ENCODE peak calls at places on chromosomes 1 and 21, in six cellular contexts. T, W, F, D, H and I are unnamed samples.
A peak's percentile ranks its signal among the peaks of the same experiment; 100 is the strongest.

GRCh38 chr1:28926629-28927441 is 12.5 kb downstream of the EPB41 start:
- DNase-seq in W (peak; percentile 72), T (no peak), H (no peak), F (peak; percentile 52), D (no peak), I (no peak)

GRCh38 chr1:222787746-222788145 is 27.1 kb upstream of the DISP1 start:
- DNase-seq in H (no peak), D (no peak), F (no peak), W (no peak), T (no peak), I (no peak)

GRCh38 chr1:119582801-119583200 is 65.3 kb downstream of the ZNF697 start:
- DNase-seq in W (peak; percentile 14), D (peak; percentile 75), H (peak; percentile 64), T (peak; percentile 67), F (peak; percentile 82), I (peak; percentile 56)

GRCh38 chr1:65527211-65527610 is 106.7 kb downstream of the LEPR start:
- DNase-seq in D (peak; percentile 45), W (peak; percentile 24), H (no peak), T (no peak), F (peak; percentile 56), I (no peak)

GRCh38 chr1:181675625-181676024 is 192.3 kb downstream of the CACNA1E start:
- DNase-seq in W (no peak), H (no peak), F (no peak), D (no peak), T (no peak), I (no peak)

GRCh38 chr21:32611471-32611997 is 643 bp downstream of the CFAP298 start:
- DNase-seq in W (peak; percentile 61), H (peak; percentile 57), T (peak; percentile 18), F (peak; percentile 17), D (peak; percentile 21), I (peak; percentile 59)

GRCh38 chr1:241265428-241265827 is 91.6 kb downstream of the RGS7 start:
- DNase-seq in D (no peak), T (no peak), F (no peak), H (no peak), W (no peak), I (no peak)

GRCh38 chr1:58885998-58886397 is 102.2 kb upstream of the JUN start:
- DNase-seq in T (no peak), D (peak; percentile 67), F (no peak), W (no peak), H (no peak), I (no peak)

GRCh38 chr1:235503333-235504121 is 725 bp downstream of the B3GALNT2 start:
- DNase-seq in F (peak; percentile 52), T (peak; percentile 64), D (peak; percentile 76), W (peak; percentile 42), H (peak; percentile 77), I (peak; percentile 63)

GRCh38 chr1:243623831-243624230 is 226.2 kb downstream of the AKT3 start:
- DNase-seq in F (peak; percentile 33), D (no peak), T (no peak), W (no peak), H (no peak), I (no peak)

GRCh38 chr1:46691997-46692790 is 20.5 kb downstream of the TEX38 start:
- DNase-seq in D (no peak), T (no peak), H (no peak), W (no peak), F (peak; percentile 46), I (no peak)

GRCh38 chr1:233440952-233441401 is 113.5 kb downstream of the MAP3K21 start:
- DNase-seq in D (peak; percentile 90), T (peak; percentile 68), H (peak; percentile 80), F (peak; percentile 74), W (peak; percentile 48), I (no peak)

GRCh38 chr21:36948686-36949085 is 17.8 kb downstream of the HLCS start:
- DNase-seq in F (peak; percentile 58), T (no peak), H (no peak), W (no peak), D (no peak), I (no peak)

GRCh38 chr1:173508541-173508940 is 31.4 kb downstream of the PRDX6 start:
- DNase-seq in T (no peak), H (no peak), W (no peak), F (no peak), D (no peak), I (no peak)

GRCh38 chr1:216246577-216246976 is 176.7 kb downstream of the USH2A start:
- DNase-seq in H (no peak), D (no peak), T (no peak), F (no peak), W (no peak), I (no peak)

GRCh38 chr1:95311006-95311405 is 77.0 kb downstream of the RWDD3 start:
- DNase-seq in D (no peak), T (no peak), H (no peak), F (no peak), W (no peak), I (no peak)

GRCh38 chr1:111967067-111967690 is 22.3 kb downstream of the KCND3 start:
- DNase-seq in F (no peak), T (no peak), D (no peak), W (no peak), H (peak; percentile 68), I (no peak)

GRCh38 chr1:19177811-19178210 is 32.3 kb downstream of the UBR4 start:
- DNase-seq in D (no peak), F (no peak), H (no peak), W (no peak), T (no peak), I (no peak)

GRCh38 chr1:246279402-246279801 is 227.7 kb downstream of the SMYD3 start:
- DNase-seq in F (no peak), W (no peak), D (no peak), T (no peak), H (no peak), I (no peak)

GRCh38 chr1:230940848-230941247 is 37.8 kb downstream of the TTC13 start:
- DNase-seq in H (no peak), W (no peak), T (no peak), D (no peak), F (peak; percentile 15), I (no peak)

GRCh38 chr1:38328278-38329035 is 281.9 kb upstream of the POU3F1 start:
- DNase-seq in W (no peak), H (no peak), F (no peak), D (no peak), T (no peak), I (no peak)

GRCh38 chr1:117674521-117675400 is 68.9 kb downstream of the TENT5C start:
- DNase-seq in T (peak; percentile 50), F (peak; percentile 58), W (peak; percentile 68), D (peak; percentile 45), H (no peak), I (no peak)

GRCh38 chr1:110155878-110156522 is 5.7 kb downstream of the SLC6A17 start:
- DNase-seq in W (peak; percentile 68), T (peak; percentile 45), H (peak; percentile 90), F (peak; percentile 74), D (peak; percentile 56), I (no peak)

GRCh38 chr1:54220004-54220811 is 20.2 kb downstream of the MRPL37 start:
- DNase-seq in H (peak; percentile 53), F (peak; percentile 58), D (no peak), W (no peak), T (no peak), I (peak; percentile 36)

GRCh38 chr1:162360874-162361260 is 15.8 kb downstream of the SPATA46 start:
- DNase-seq in H (no peak), T (no peak), F (no peak), D (no peak), W (no peak), I (no peak)

GRCh38 chr1:162359523-162360236 is 17.0 kb downstream of the SPATA46 start:
- DNase-seq in F (no peak), T (no peak), W (no peak), H (no peak), D (no peak), I (no peak)

GRCh38 chr1:162360237-162360873 is 16.3 kb downstream of the SPATA46 start:
- DNase-seq in D (no peak), T (no peak), F (no peak), H (no peak), W (no peak), I (no peak)

GRCh38 chr1:162358928-162359327 is 17.7 kb downstream of the SPATA46 start:
- DNase-seq in H (no peak), F (no peak), D (no peak), W (no peak), T (no peak), I (no peak)

GRCh38 chr1:162357681-162358266 is 18.9 kb downstream of the SPATA46 start:
- DNase-seq in T (peak; percentile 51), F (peak; percentile 63), W (no peak), D (peak; percentile 80), H (peak; percentile 56), I (no peak)
- TF ChIP-seq CTCF in T (peak; percentile 68), F (peak; percentile 53), W (peak; percentile 45), D (peak; percentile 83), H (peak; percentile 68), I (peak; percentile 63)

DNA sequence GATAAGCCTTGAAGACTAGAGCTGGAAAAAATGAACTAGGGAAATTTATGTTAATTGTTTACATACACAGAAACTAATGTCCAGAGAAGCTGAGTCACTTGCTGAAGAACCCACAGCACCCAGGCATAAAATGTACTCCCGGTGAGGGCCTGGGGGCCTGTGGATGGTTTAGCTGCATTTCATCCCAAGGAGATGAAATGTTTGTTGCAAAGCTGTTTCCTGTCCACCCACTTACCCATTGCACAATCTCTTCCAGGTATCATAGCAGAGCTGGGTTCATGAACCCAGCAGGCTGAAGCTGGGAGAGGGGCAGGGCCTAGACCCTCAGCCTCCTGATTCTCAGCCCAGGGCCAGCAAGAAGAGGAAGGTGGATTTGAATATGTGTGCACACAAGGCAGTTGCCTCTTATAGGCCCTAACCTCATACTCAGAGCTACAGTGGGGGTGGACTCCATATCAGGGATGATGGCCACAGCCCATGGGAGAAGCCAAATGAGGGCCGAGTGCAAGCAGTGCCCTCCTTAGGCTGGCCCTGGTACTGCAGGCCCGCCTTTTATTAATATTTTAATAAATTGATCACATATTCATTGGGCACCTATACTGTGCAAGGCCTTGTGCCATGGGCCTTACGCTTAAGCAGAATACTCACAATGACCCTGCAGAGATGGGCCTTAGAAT is 110.8 kb downstream of the LACTBL1 start:
- DNase-seq in D (peak; percentile 90), H (peak; percentile 80), W (no peak), T (peak; percentile 92), F (peak; percentile 89), I (peak; percentile 64)
- TF ChIP-seq CTCF in D (peak; percentile 71), H (peak; percentile 97), W (peak; percentile 62), T (peak; percentile 89), F (peak; percentile 96), I (peak; percentile 96)

DNA sequence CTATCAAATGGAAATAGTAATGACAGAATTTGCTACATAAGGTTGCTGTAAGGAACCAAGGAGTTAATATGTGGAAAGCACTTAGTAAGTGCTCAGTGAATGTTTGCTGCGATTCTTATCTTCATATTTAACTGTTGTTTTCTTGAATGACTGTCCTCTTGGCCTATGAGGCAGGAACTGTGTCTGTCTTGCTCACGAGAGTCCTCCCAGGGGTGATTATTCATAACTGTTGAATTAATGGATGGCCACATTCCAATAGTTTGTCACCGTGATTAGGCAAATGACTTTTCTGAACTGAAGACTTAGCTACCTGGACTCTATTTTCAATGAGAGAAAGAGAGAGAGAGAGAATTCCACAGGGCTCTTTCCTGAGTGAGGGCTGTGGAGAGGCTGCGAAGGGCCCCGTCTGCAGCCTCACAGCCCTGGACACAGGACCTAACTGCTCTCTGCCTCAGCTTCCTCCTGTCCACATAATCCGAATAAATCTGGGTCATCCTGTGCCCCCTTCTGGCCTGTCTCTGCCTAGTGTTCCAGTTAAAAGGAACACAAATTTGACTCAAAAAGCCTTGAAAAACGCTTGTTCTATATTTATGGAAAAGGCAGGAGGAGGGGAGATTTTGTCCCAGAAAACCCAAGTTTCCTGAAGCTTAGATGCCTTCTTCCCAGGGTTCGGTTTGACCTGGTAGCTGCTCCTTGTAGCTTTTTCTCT is 8.5 kb downstream of the EDN2 start:
- DNase-seq in D (no peak), H (no peak), T (peak; percentile 67), W (no peak), F (no peak), I (no peak)
- TF ChIP-seq CTCF in D (no peak), H (peak; percentile 13), T (no peak), W (no peak), F (peak; percentile 9), I (no peak)

GRCh38 chr1:161738627-161739287 is 10.8 kb upstream of the DUSP12 start:
- DNase-seq in W (peak; percentile 26), T (peak; percentile 84), H (peak; percentile 49), F (peak; percentile 89), D (peak; percentile 87), I (no peak)
- TF ChIP-seq CTCF in W (peak; percentile 75), T (peak; percentile 57), H (peak; percentile 66), F (peak; percentile 64), D (peak; percentile 76), I (peak; percentile 45)